ENCODE peak calls at places on chromosomes 16 and 17, in eight cellular contexts. B is left ventricle myocardium inferior, P is testis, O is mucosa of descending colon, T is ascending aorta, L is uterus, N is right lobe of liver, M is PC-3. K is an unnamed sample.

GRCh38 chr17:42537826-42538451 is 1.9 kb downstream of the NAGLU start:
- DNase-seq in B (no peak), P (no peak), O (no peak), T (no peak), L (no peak), N (no peak), M (no peak), K (no peak)

GRCh38 chr17:16304832-16305231 is 48.4 kb downstream of the CENPV start:
- DNase-seq in B (no peak), P (no peak), O (no peak), T (no peak), L (no peak), N (no peak), M (peak; percentile 58), K (no peak)

GRCh38 chr16:52573365-52574104 is 26.6 kb upstream of the TOX3 start:
- DNase-seq in B (no peak), P (no peak), O (peak; percentile 74), T (no peak), L (no peak), N (peak; percentile 62), M (no peak), K (no peak)

GRCh38 chr17:19237389-19238166 is 412 bp downstream of the EPN2 start:
- DNase-seq in B (peak; percentile 37), P (peak; percentile 27), O (peak; percentile 51), T (no peak), L (peak; percentile 61), N (peak; percentile 54), M (no peak), K (peak; percentile 54)

GRCh38 chr17:2303278-2304188 is at the start of the genes SMG6 and SRR:
- DNase-seq in B (peak; percentile 94), P (peak; percentile 92), O (peak; percentile 91), T (peak; percentile 95), L (peak; percentile 89), N (peak; percentile 93), M (peak; percentile 81), K (peak; percentile 88)

GRCh38 chr16:79845734-79846135 is 245.2 kb upstream of the MAF start:
- DNase-seq in B (no peak), P (no peak), O (no peak), T (no peak), L (no peak), N (no peak), M (no peak), K (no peak)

GRCh38 chr17:43536236-43537088 is 9.7 kb downstream of the ETV4 start:
- DNase-seq in B (no peak), P (no peak), O (no peak), T (no peak), L (no peak), N (no peak), M (peak; percentile 43), K (no peak)

GRCh38 chr16:15604460-15605390 is 38.2 kb downstream of the MARF1 start:
- DNase-seq in B (no peak), P (no peak), O (no peak), T (no peak), L (no peak), N (peak; percentile 85), M (no peak), K (no peak)

GRCh38 chr16:1557576-1557975 is 24.1 kb downstream of the TMEM204 start:
- DNase-seq in B (no peak), P (no peak), O (no peak), T (no peak), L (no peak), N (no peak), M (no peak), K (no peak)

GRCh38 chr16:85589688-85590505 is 23.2 kb upstream of the GSE1 start:
- DNase-seq in B (no peak), P (no peak), O (no peak), T (no peak), L (no peak), N (no peak), M (no peak), K (no peak)

GRCh38 chr17:47727704-47728036 is 5.4 kb upstream of the TBX21 start:
- DNase-seq in B (no peak), P (no peak), O (no peak), T (no peak), L (no peak), N (no peak), M (no peak), K (no peak)

GRCh38 chr16:82694239-82694874 is 67.6 kb downstream of the CDH13 start:
- DNase-seq in B (no peak), P (no peak), O (no peak), T (no peak), L (no peak), N (no peak), M (peak; percentile 67), K (no peak)

GRCh38 chr17:16439867-16440351 is 24.5 kb downstream of the TRPV2 start:
- DNase-seq in B (no peak), P (no peak), O (no peak), T (no peak), L (no peak), N (no peak), M (peak; percentile 27), K (no peak)

GRCh38 chr16:83689385-83689831 is 118.4 kb upstream of the HSBP1 start:
- DNase-seq in B (no peak), P (no peak), O (no peak), T (peak; percentile 75), L (peak; percentile 17), N (no peak), M (no peak), K (no peak)

GRCh38 chr17:13306310-13306962 is 288.6 kb upstream of the ELAC2 start:
- DNase-seq in B (no peak), P (peak; percentile 55), O (peak; percentile 54), T (no peak), L (no peak), N (no peak), M (peak; percentile 86), K (no peak)

DNA sequence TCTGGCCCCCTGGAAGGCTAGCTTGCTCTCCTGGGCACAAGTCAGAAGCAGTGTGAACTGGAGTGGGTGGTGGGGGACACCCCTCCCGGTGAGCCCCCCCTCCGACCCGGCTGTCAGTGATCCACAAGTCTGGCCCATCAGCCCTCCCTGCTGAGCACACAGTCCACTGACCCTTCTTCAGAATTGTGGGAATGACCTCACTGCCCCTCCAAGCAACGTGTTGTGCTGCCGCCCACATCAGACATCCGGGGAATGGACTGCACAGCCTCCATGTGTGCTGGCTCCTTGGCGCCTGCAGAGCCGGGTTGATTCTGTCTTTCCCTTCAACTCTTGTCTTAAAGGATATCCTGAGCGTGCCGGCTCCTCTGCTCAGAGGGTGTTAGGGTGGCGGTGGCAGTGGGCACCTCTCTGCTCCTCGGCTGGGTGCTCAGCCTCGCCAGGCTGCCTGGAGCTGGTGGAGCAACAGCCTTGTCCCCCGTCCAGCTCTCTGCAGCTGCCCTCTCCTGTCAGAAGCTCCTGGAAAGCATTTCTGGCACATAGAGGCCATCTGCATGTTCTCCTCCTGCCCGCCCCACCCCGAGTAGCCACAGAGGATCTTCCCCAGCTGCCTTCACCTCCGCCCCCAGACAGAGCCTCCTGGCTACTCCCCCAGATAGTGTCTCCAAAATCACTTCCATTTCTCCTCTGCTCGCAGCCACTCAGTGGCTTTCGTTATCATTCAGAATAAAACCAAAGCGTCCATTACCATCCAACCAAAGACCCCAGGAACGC is 19.8 kb downstream of the NPTX1 start:
- DNase-seq in B (peak; percentile 49), P (peak; percentile 67), O (no peak), T (no peak), L (peak; percentile 76), N (no peak), M (no peak), K (no peak)
- H3K4me3 ChIP-seq in B (peak overlapping the region; percentile 34), P (no peak overlapping the region), O (no peak overlapping the region), T (no peak overlapping the region), L (no peak overlapping the region), N (no peak overlapping the region), M (no peak overlapping the region), K (peak overlapping the region; percentile 25)

GRCh38 chr17:5238333-5238732 is 3.7 kb upstream of the SCIMP start:
- DNase-seq in B (no peak), P (no peak), O (no peak), T (no peak), L (no peak), N (no peak), M (no peak), K (no peak)

GRCh38 chr17:5236871-5237540 is 2.3 kb upstream of the SCIMP start:
- DNase-seq in B (no peak), P (no peak), O (no peak), T (no peak), L (no peak), N (no peak), M (no peak), K (no peak)

GRCh38 chr17:5234645-5235576 is at the start of gene SCIMP:
- DNase-seq in B (peak; percentile 23), P (no peak), O (peak; percentile 28), T (peak; percentile 70), L (no peak), N (no peak), M (no peak), K (no peak)

GRCh38 chr17:5241861-5242671 is 7.4 kb upstream of the SCIMP start:
- DNase-seq in B (no peak), P (no peak), O (peak; percentile 49), T (no peak), L (no peak), N (no peak), M (no peak), K (no peak)

DNA sequence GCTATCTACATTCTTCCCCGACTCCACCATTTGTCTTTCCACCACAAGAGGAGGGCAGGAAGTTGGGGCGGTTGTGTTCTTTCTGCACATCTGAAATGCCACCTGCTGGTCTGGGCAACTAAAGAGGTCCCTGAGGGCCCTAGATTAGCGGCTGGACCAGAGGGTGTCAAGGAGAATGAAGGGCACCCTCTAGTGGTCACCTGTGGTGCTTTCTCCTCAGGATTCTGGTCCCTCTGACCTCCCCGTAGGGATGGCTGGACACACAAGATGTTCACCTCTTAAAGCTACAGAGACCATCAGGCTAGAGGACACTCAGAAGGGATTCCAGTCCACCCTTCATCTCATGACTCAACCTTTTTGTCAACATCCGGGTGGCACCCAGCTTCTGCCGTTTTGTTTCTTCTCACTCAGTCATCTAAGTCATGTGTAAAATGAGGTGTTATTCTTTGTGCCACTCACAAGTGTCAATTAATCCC is 2.9 kb upstream of the SCIMP start:
- DNase-seq in B (peak; percentile 26), P (peak; percentile 73), O (peak; percentile 82), T (peak; percentile 70), L (no peak), N (peak; percentile 76), M (peak; percentile 60), K (no peak)
- TF ChIP-seq CTCF in B (peak; percentile 60), P (no peak), O (peak; percentile 39), T (no peak), L (peak; percentile 18), N (peak; percentile 70), M (peak; percentile 68), K (peak; percentile 59)

DNA sequence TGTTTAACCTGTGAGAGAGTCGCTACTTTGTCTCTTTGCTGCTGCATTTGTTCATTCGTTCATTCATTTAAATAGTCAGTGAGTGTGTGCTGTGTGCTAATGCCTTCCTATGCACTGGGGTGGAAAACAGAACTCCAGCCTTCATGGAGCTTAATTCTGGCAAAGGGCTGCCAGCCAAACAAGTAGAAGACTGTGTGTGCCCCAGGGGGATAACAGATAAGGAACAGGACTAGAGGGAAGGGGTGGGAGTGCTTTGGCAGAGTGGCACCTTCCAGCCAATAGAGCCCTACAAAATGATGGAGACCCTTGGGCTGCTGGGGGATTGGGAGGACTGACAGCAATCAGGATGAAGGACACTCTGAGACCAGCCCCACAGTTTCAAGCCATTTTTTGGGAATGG is 222.5 kb downstream of the MSI2 start:
- DNase-seq in B (no peak), P (no peak), O (no peak), T (no peak), L (no peak), N (no peak), M (no peak), K (no peak)
- H3K4me1 ChIP-seq in B (peaks cover 71% of the 10 kb centered on the region), P (peaks cover 50% of the 10 kb centered on the region), O (no peaks in the 10 kb centered on the region), T (no peaks in the 10 kb centered on the region), L (peaks cover 5% of the 10 kb centered on the region), N (no peaks in the 10 kb centered on the region), M (peaks cover 16% of the 10 kb centered on the region), K (peaks cover 11% of the 10 kb centered on the region)

GRCh38 chr17:6712854-6713129 is 377 bp downstream of the SLC13A5 start:
- DNase-seq in B (no peak), P (no peak), O (no peak), T (no peak), L (no peak), N (no peak), M (no peak), K (no peak)
- H3K4me3 ChIP-seq in B (peak overlapping the region; percentile 58), P (peak overlapping the region; percentile 47), O (no peak overlapping the region), T (no peak overlapping the region), L (no peak overlapping the region), N (peak overlapping the region; percentile 78), M (no peak overlapping the region), K (peak overlapping the region; percentile 41)